ENCODE peak calls at places on chromosomes 13 and 19, in seven cellular contexts. F, S, W, P, Y, C and X are unnamed samples.

GRCh38 chr13:79481685-79482052 is 714 bp downstream of the NDFIP2 start:
- DNase-seq in F (no peak), S (no peak), W (no peak), P (no peak), Y (no peak), C (no peak), X (no peak)

GRCh38 chr13:39600766-39601165 is 2.2 kb downstream of the LHFPL6 start:
- DNase-seq in F (no peak), S (no peak), W (peak; percentile 74), P (peak; percentile 49), Y (no peak), C (no peak), X (no peak)

GRCh38 chr19:35011737-35012682 is 11.9 kb downstream of the GRAMD1A start:
- DNase-seq in F (no peak), S (no peak), W (no peak), P (no peak), Y (no peak), C (no peak), X (no peak)

GRCh38 chr19:1875646-1876493 is 9.4 kb downstream of the ABHD17A start:
- DNase-seq in F (peak; percentile 96), S (peak; percentile 96), W (peak; percentile 94), P (peak; percentile 92), Y (peak; percentile 89), C (peak; percentile 68), X (no peak)

GRCh38 chr13:79241697-79242096 is 164.4 kb downstream of the RBM26 start:
- DNase-seq in F (no peak), S (no peak), W (no peak), P (no peak), Y (no peak), C (no peak), X (no peak)

GRCh38 chr19:17841371-17841809 is 6.4 kb downstream of the JAK3 start:
- DNase-seq in F (no peak), S (no peak), W (no peak), P (peak; percentile 29), Y (no peak), C (no peak), X (no peak)

GRCh38 chr19:411723-412355 is 2.9 kb upstream of the C2CD4C start:
- DNase-seq in F (no peak), S (peak; percentile 40), W (no peak), P (no peak), Y (no peak), C (no peak), X (no peak)

GRCh38 chr19:756232-756631 is 5.3 kb downstream of the MISP start:
- DNase-seq in F (no peak), S (no peak), W (no peak), P (no peak), Y (peak; percentile 22), C (peak; percentile 73), X (no peak)

GRCh38 chr13:110471833-110472162 is 89.7 kb downstream of the RAB20 start:
- DNase-seq in F (no peak), S (peak; percentile 70), W (peak; percentile 72), P (peak; percentile 35), Y (no peak), C (no peak), X (no peak)

GRCh38 chr13:74250738-74251190 is 116.6 kb upstream of the KLF12 start:
- DNase-seq in F (no peak), S (no peak), W (no peak), P (no peak), Y (no peak), C (no peak), X (no peak)

GRCh38 chr19:50567052-50567841 is 988 bp downstream of the LRRC4B start:
- DNase-seq in F (no peak), S (no peak), W (no peak), P (no peak), Y (no peak), C (no peak), X (no peak)

GRCh38 chr13:101875717-101876393 is 423.4 kb downstream of the ITGBL1 start:
- DNase-seq in F (no peak), S (no peak), W (peak; percentile 15), P (no peak), Y (no peak), C (no peak), X (no peak)

GRCh38 chr13:38570706-38571105 is 116.2 kb upstream of the FREM2 start:
- DNase-seq in F (no peak), S (no peak), W (no peak), P (no peak), Y (no peak), C (no peak), X (no peak)

GRCh38 chr19:412356-413355 is 3.7 kb upstream of the C2CD4C start:
- DNase-seq in F (no peak), S (peak; percentile 32), W (no peak), P (no peak), Y (no peak), C (no peak), X (no peak)

GRCh38 chr13:94188173-94188869 is 291.2 kb downstream of the DCT start:
- DNase-seq in F (no peak), S (no peak), W (no peak), P (no peak), Y (no peak), C (no peak), X (no peak)

GRCh38 chr13:38530492-38530891 is 156.4 kb upstream of the FREM2 start:
- DNase-seq in F (peak; percentile 29), S (no peak), W (no peak), P (no peak), Y (no peak), C (no peak), X (no peak)

GRCh38 chr13:106159295-106160195 is 375.9 kb downstream of the EFNB2 start:
- DNase-seq in F (no peak), S (no peak), W (no peak), P (no peak), Y (no peak), C (no peak), X (no peak)

GRCh38 chr19:17337675-17338439 is 504 bp downstream of the GTPBP3 start:
- DNase-seq in F (peak; percentile 28), S (no peak), W (no peak), P (no peak), Y (peak; percentile 52), C (no peak), X (no peak)

GRCh38 chr19:29942404-29943261 is 594 bp downstream of the URI1 start:
- DNase-seq in F (peak; percentile 77), S (peak; percentile 79), W (peak; percentile 58), P (peak; percentile 72), Y (peak; percentile 85), C (no peak), X (no peak)

DNA sequence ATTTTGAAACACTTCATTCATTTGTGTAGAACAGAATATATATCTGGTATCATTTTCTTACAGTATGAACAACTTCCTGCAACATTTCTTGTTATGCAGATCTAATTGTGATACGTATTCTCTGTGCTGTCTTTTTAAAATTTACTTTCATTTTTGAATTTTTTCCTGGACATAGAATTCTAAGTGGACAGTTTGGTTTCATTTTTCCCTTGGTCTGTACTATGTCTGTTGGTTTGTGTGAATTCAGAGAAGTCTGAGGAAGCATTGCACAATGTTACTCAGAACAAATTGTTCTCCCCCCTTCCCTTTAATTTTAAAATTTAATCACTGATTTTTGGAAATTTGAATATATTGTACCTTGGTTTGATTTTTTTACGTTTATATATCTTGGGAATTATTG is 352.5 kb upstream of the PCDH20 start:
- DNase-seq in F (no peak), S (no peak), W (no peak), P (no peak), Y (no peak), C (no peak), X (no peak)
- H3K4me3 ChIP-seq in F (no peak overlapping the region), S (no peak overlapping the region), W (no peak overlapping the region), P (no peak overlapping the region), Y (no peak overlapping the region), C (no peak overlapping the region), X (no peak overlapping the region)

GRCh38 chr13:51815848-51816247 is 11.9 kb upstream of the DHRS12 start:
- DNase-seq in F (no peak), S (no peak), W (no peak), P (no peak), Y (no peak), C (no peak), X (no peak)

GRCh38 chr13:51811920-51812328 is 8.0 kb upstream of the DHRS12 start:
- DNase-seq in F (no peak), S (no peak), W (no peak), P (no peak), Y (no peak), C (no peak), X (no peak)

GRCh38 chr13:51814825-51815650 is 11.1 kb upstream of the DHRS12 start:
- DNase-seq in F (peak; percentile 72), S (peak; percentile 68), W (peak; percentile 45), P (no peak), Y (peak; percentile 72), C (peak; percentile 60), X (no peak)

GRCh38 chr13:51816604-51817254 is 12.8 kb upstream of the DHRS12 start:
- DNase-seq in F (no peak), S (no peak), W (no peak), P (no peak), Y (no peak), C (peak; percentile 23), X (no peak)

DNA sequence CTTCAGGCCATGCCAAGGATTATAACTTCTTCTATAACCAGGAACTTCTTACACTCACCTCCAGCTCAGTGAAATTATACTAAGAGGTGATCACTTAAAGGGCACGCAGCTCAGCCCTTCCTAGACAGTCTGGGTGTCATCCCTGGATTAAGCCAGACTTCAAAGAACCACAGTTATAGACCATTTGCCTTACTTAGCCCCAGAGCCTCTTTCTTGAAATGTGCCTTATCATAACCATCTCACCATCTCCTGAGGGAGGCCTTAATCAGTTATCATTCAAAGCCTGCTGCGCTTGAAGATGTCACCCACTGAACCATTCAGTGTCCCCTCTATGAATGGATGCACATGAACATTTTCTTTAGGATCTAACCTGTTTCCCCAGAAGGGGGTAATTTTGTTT is 10.1 kb upstream of the DHRS12 start:
- DNase-seq in F (no peak), S (no peak), W (no peak), P (no peak), Y (no peak), C (no peak), X (no peak)
- H3K27ac ChIP-seq in F (no peak overlapping the region), S (no peak overlapping the region), W (no peak overlapping the region), P (no peak overlapping the region), Y (no peak overlapping the region), C (no peak overlapping the region), X (no peak overlapping the region)

GRCh38 chr13:112178769-112179168 is 111.8 kb downstream of the SOX1 start:
- DNase-seq in F (no peak), S (no peak), W (no peak), P (no peak), Y (no peak), C (no peak), X (no peak)

GRCh38 chr13:112177459-112177858 is 110.5 kb downstream of the SOX1 start:
- DNase-seq in F (no peak), S (no peak), W (no peak), P (no peak), Y (no peak), C (no peak), X (no peak)

GRCh38 chr13:112176746-112177119 is 109.8 kb downstream of the SOX1 start:
- DNase-seq in F (no peak), S (no peak), W (no peak), P (no peak), Y (no peak), C (no peak), X (no peak)

GRCh38 chr13:112179421-112179820 is 112.5 kb downstream of the SOX1 start:
- DNase-seq in F (no peak), S (no peak), W (no peak), P (no peak), Y (no peak), C (no peak), X (no peak)

GRCh38 chr13:112177889-112178288 is 110.9 kb downstream of the SOX1 start:
- DNase-seq in F (no peak), S (no peak), W (no peak), P (no peak), Y (no peak), C (no peak), X (no peak)
- TF ChIP-seq CTCF in F (no peak), S (no peak), W (no peak), P (no peak), Y (no peak), C (no peak), X (no peak)

GRCh38 chr19:46297700-46298476 is 1.0 kb downstream of the HIF3A start:
- DNase-seq in F (no peak), S (peak; percentile 91), W (peak; percentile 84), P (peak; percentile 89), Y (no peak), C (no peak), X (no peak)
- H3K4me3 ChIP-seq in F (peak overlapping the region; percentile 67), S (peak overlapping the region; percentile 59), W (peak overlapping the region; percentile 43), P (peak overlapping the region; percentile 67), Y (no peak overlapping the region), C (no peak overlapping the region), X (peak overlapping the region; percentile 26)